ENCODE peak calls at places on chromosomes 3 and 15, in ten cellular contexts. One of them, this sample, is unnamed.

GRCh38 chr15:66765478-66766281 is 63.6 kb downstream of the SMAD6 start:
- DNase-seq in GF-D8: peak; percentile 38
- DNase-seq in HEK293T: no peak
- DNase-seq in NCI-H460: no peak
- DNase-seq in HuH-7.5: peak; percentile 64
- DNase-seq in dorsolateral prefrontal cortex: no peak
- DNase-seq in activated CD8-positive, alpha-beta memory T cell treated with anti-CD3 and anti-CD28 coated beads for 24 hours: no peak
- DNase-seq in effector memory CD4-positive, alpha-beta T cell: no peak
- DNase-seq in neural crest cell: no peak
- DNase-seq in OCI-LY7: no peak
- DNase-seq in this sample: no peak

GRCh38 chr15:60469893-60470641 is 8.9 kb downstream of the ICE2 start:
- DNase-seq in GF-D8: no peak
- DNase-seq in HEK293T: no peak
- DNase-seq in NCI-H460: no peak
- DNase-seq in HuH-7.5: no peak
- DNase-seq in dorsolateral prefrontal cortex: no peak
- DNase-seq in activated CD8-positive, alpha-beta memory T cell treated with anti-CD3 and anti-CD28 coated beads for 24 hours: no peak
- DNase-seq in effector memory CD4-positive, alpha-beta T cell: no peak
- DNase-seq in neural crest cell: no peak
- DNase-seq in OCI-LY7: no peak
- DNase-seq in this sample: no peak

GRCh38 chr3:104523136-104523535 is 843.6 kb upstream of the ALCAM start:
- DNase-seq in GF-D8: no peak
- DNase-seq in HEK293T: no peak
- DNase-seq in NCI-H460: no peak
- DNase-seq in HuH-7.5: no peak
- DNase-seq in dorsolateral prefrontal cortex: no peak
- DNase-seq in activated CD8-positive, alpha-beta memory T cell treated with anti-CD3 and anti-CD28 coated beads for 24 hours: no peak
- DNase-seq in effector memory CD4-positive, alpha-beta T cell: no peak
- DNase-seq in neural crest cell: no peak
- DNase-seq in OCI-LY7: peak; percentile 48
- DNase-seq in this sample: no peak

GRCh38 chr15:42042602-42043400 is 22.0 kb upstream of the PLA2G4E start:
- DNase-seq in GF-D8: no peak
- DNase-seq in HEK293T: no peak
- DNase-seq in NCI-H460: no peak
- DNase-seq in HuH-7.5: no peak
- DNase-seq in dorsolateral prefrontal cortex: no peak
- DNase-seq in activated CD8-positive, alpha-beta memory T cell treated with anti-CD3 and anti-CD28 coated beads for 24 hours: no peak
- DNase-seq in effector memory CD4-positive, alpha-beta T cell: no peak
- DNase-seq in neural crest cell: no peak
- DNase-seq in OCI-LY7: no peak
- DNase-seq in this sample: no peak

GRCh38 chr3:43522702-43523362 is 99.0 kb downstream of the ANO10 start:
- DNase-seq in GF-D8: no peak
- DNase-seq in HEK293T: no peak
- DNase-seq in NCI-H460: no peak
- DNase-seq in HuH-7.5: no peak
- DNase-seq in dorsolateral prefrontal cortex: no peak
- DNase-seq in activated CD8-positive, alpha-beta memory T cell treated with anti-CD3 and anti-CD28 coated beads for 24 hours: no peak
- DNase-seq in effector memory CD4-positive, alpha-beta T cell: no peak
- DNase-seq in neural crest cell: no peak
- DNase-seq in OCI-LY7: no peak
- DNase-seq in this sample: no peak

GRCh38 chr3:195154793-195155535 is 116.0 kb downstream of the XXYLT1 start:
- DNase-seq in GF-D8: peak; percentile 99
- DNase-seq in HEK293T: peak; percentile 9
- DNase-seq in NCI-H460: no peak
- DNase-seq in HuH-7.5: no peak
- DNase-seq in dorsolateral prefrontal cortex: peak; percentile 75
- DNase-seq in activated CD8-positive, alpha-beta memory T cell treated with anti-CD3 and anti-CD28 coated beads for 24 hours: no peak
- DNase-seq in effector memory CD4-positive, alpha-beta T cell: no peak
- DNase-seq in neural crest cell: no peak
- DNase-seq in OCI-LY7: peak; percentile 73
- DNase-seq in this sample: no peak

GRCh38 chr15:58066042-58066867 is 744 bp upstream of the ALDH1A2 start:
- DNase-seq in GF-D8: no peak
- DNase-seq in HEK293T: peak; percentile 50
- DNase-seq in NCI-H460: no peak
- DNase-seq in HuH-7.5: peak; percentile 72
- DNase-seq in dorsolateral prefrontal cortex: no peak
- DNase-seq in activated CD8-positive, alpha-beta memory T cell treated with anti-CD3 and anti-CD28 coated beads for 24 hours: peak; percentile 82
- DNase-seq in effector memory CD4-positive, alpha-beta T cell: no peak
- DNase-seq in neural crest cell: peak; percentile 69
- DNase-seq in OCI-LY7: peak; percentile 9
- DNase-seq in this sample: no peak

GRCh38 chr3:134237454-134238145 is 13.1 kb downstream of the RYK start:
- DNase-seq in GF-D8: no peak
- DNase-seq in HEK293T: no peak
- DNase-seq in NCI-H460: no peak
- DNase-seq in HuH-7.5: no peak
- DNase-seq in dorsolateral prefrontal cortex: no peak
- DNase-seq in activated CD8-positive, alpha-beta memory T cell treated with anti-CD3 and anti-CD28 coated beads for 24 hours: no peak
- DNase-seq in effector memory CD4-positive, alpha-beta T cell: no peak
- DNase-seq in neural crest cell: no peak
- DNase-seq in OCI-LY7: no peak
- DNase-seq in this sample: no peak

GRCh38 chr3:67564973-67565372 is 89.4 kb downstream of the SUCLG2 start:
- DNase-seq in GF-D8: no peak
- DNase-seq in HEK293T: no peak
- DNase-seq in NCI-H460: no peak
- DNase-seq in HuH-7.5: no peak
- DNase-seq in dorsolateral prefrontal cortex: no peak
- DNase-seq in activated CD8-positive, alpha-beta memory T cell treated with anti-CD3 and anti-CD28 coated beads for 24 hours: no peak
- DNase-seq in effector memory CD4-positive, alpha-beta T cell: no peak
- DNase-seq in neural crest cell: no peak
- DNase-seq in OCI-LY7: no peak
- DNase-seq in this sample: no peak

GRCh38 chr15:68096099-68096498 is 42.0 kb downstream of the PIAS1 start:
- DNase-seq in GF-D8: no peak
- DNase-seq in HEK293T: no peak
- DNase-seq in NCI-H460: no peak
- DNase-seq in HuH-7.5: no peak
- DNase-seq in dorsolateral prefrontal cortex: no peak
- DNase-seq in activated CD8-positive, alpha-beta memory T cell treated with anti-CD3 and anti-CD28 coated beads for 24 hours: no peak
- DNase-seq in effector memory CD4-positive, alpha-beta T cell: no peak
- DNase-seq in neural crest cell: no peak
- DNase-seq in OCI-LY7: no peak
- DNase-seq in this sample: no peak

GRCh38 chr3:101077361-101078011 is 84.3 kb upstream of the ABI3BP start:
- DNase-seq in GF-D8: no peak
- DNase-seq in HEK293T: no peak
- DNase-seq in NCI-H460: peak; percentile 5
- DNase-seq in HuH-7.5: no peak
- DNase-seq in dorsolateral prefrontal cortex: no peak
- DNase-seq in activated CD8-positive, alpha-beta memory T cell treated with anti-CD3 and anti-CD28 coated beads for 24 hours: no peak
- DNase-seq in effector memory CD4-positive, alpha-beta T cell: no peak
- DNase-seq in neural crest cell: no peak
- DNase-seq in OCI-LY7: no peak
- DNase-seq in this sample: no peak

GRCh38 chr15:98666441-98666840 is 18.1 kb downstream of the IGF1R start:
- DNase-seq in GF-D8: no peak
- DNase-seq in HEK293T: no peak
- DNase-seq in NCI-H460: no peak
- DNase-seq in HuH-7.5: no peak
- DNase-seq in dorsolateral prefrontal cortex: no peak
- DNase-seq in activated CD8-positive, alpha-beta memory T cell treated with anti-CD3 and anti-CD28 coated beads for 24 hours: no peak
- DNase-seq in effector memory CD4-positive, alpha-beta T cell: no peak
- DNase-seq in neural crest cell: no peak
- DNase-seq in OCI-LY7: no peak
- DNase-seq in this sample: no peak

GRCh38 chr3:58260733-58261132 is 23.1 kb downstream of the ABHD6 start:
- DNase-seq in GF-D8: no peak
- DNase-seq in HEK293T: no peak
- DNase-seq in NCI-H460: no peak
- DNase-seq in HuH-7.5: no peak
- DNase-seq in dorsolateral prefrontal cortex: peak; percentile 50
- DNase-seq in activated CD8-positive, alpha-beta memory T cell treated with anti-CD3 and anti-CD28 coated beads for 24 hours: no peak
- DNase-seq in effector memory CD4-positive, alpha-beta T cell: no peak
- DNase-seq in neural crest cell: no peak
- DNase-seq in OCI-LY7: no peak
- DNase-seq in this sample: no peak

GRCh38 chr3:187967097-187967496 is 186.9 kb upstream of the LPP start:
- DNase-seq in GF-D8: no peak
- DNase-seq in HEK293T: no peak
- DNase-seq in NCI-H460: no peak
- DNase-seq in HuH-7.5: no peak
- DNase-seq in dorsolateral prefrontal cortex: no peak
- DNase-seq in activated CD8-positive, alpha-beta memory T cell treated with anti-CD3 and anti-CD28 coated beads for 24 hours: no peak
- DNase-seq in effector memory CD4-positive, alpha-beta T cell: no peak
- DNase-seq in neural crest cell: no peak
- DNase-seq in OCI-LY7: peak; percentile 78
- DNase-seq in this sample: no peak

GRCh38 chr3:145124886-145125285 is 1036.1 kb downstream of the PLOD2 start:
- DNase-seq in GF-D8: no peak
- DNase-seq in HEK293T: no peak
- DNase-seq in NCI-H460: no peak
- DNase-seq in HuH-7.5: no peak
- DNase-seq in dorsolateral prefrontal cortex: no peak
- DNase-seq in activated CD8-positive, alpha-beta memory T cell treated with anti-CD3 and anti-CD28 coated beads for 24 hours: no peak
- DNase-seq in effector memory CD4-positive, alpha-beta T cell: no peak
- DNase-seq in neural crest cell: no peak
- DNase-seq in OCI-LY7: no peak
- DNase-seq in this sample: no peak

GRCh38 chr3:23685484-23686258 is 120.1 kb upstream of the UBE2E1 start:
- DNase-seq in GF-D8: no peak
- DNase-seq in HEK293T: peak; percentile 53
- DNase-seq in NCI-H460: peak; percentile 94
- DNase-seq in HuH-7.5: no peak
- DNase-seq in dorsolateral prefrontal cortex: peak; percentile 80
- DNase-seq in activated CD8-positive, alpha-beta memory T cell treated with anti-CD3 and anti-CD28 coated beads for 24 hours: no peak
- DNase-seq in effector memory CD4-positive, alpha-beta T cell: no peak
- DNase-seq in neural crest cell: no peak
- DNase-seq in OCI-LY7: no peak
- DNase-seq in this sample: no peak

GRCh38 chr3:102156426-102156825 is 278.4 kb upstream of the ZPLD1 start:
- DNase-seq in GF-D8: no peak
- DNase-seq in HEK293T: no peak
- DNase-seq in NCI-H460: no peak
- DNase-seq in HuH-7.5: no peak
- DNase-seq in dorsolateral prefrontal cortex: no peak
- DNase-seq in activated CD8-positive, alpha-beta memory T cell treated with anti-CD3 and anti-CD28 coated beads for 24 hours: no peak
- DNase-seq in effector memory CD4-positive, alpha-beta T cell: no peak
- DNase-seq in neural crest cell: no peak
- DNase-seq in OCI-LY7: no peak
- DNase-seq in this sample: no peak

GRCh38 chr15:67063689-67064606 is 1.5 kb upstream of the SMAD3 start:
- DNase-seq in GF-D8: no peak
- DNase-seq in HEK293T: peak; percentile 69
- DNase-seq in NCI-H460: no peak
- DNase-seq in HuH-7.5: peak; percentile 96
- DNase-seq in dorsolateral prefrontal cortex: no peak
- DNase-seq in activated CD8-positive, alpha-beta memory T cell treated with anti-CD3 and anti-CD28 coated beads for 24 hours: no peak
- DNase-seq in effector memory CD4-positive, alpha-beta T cell: no peak
- DNase-seq in neural crest cell: peak; percentile 22
- DNase-seq in OCI-LY7: no peak
- DNase-seq in this sample: no peak

GRCh38 chr3:13644341-13645082 is 95.6 kb downstream of the FBLN2 start:
- DNase-seq in GF-D8: no peak
- DNase-seq in HEK293T: no peak
- DNase-seq in NCI-H460: no peak
- DNase-seq in HuH-7.5: no peak
- DNase-seq in dorsolateral prefrontal cortex: no peak
- DNase-seq in activated CD8-positive, alpha-beta memory T cell treated with anti-CD3 and anti-CD28 coated beads for 24 hours: no peak
- DNase-seq in effector memory CD4-positive, alpha-beta T cell: no peak
- DNase-seq in neural crest cell: no peak
- DNase-seq in OCI-LY7: no peak
- DNase-seq in this sample: no peak

GRCh38 chr15:25989327-25989726 is 126.2 kb upstream of the ATP10A start:
- DNase-seq in GF-D8: no peak
- DNase-seq in HEK293T: no peak
- DNase-seq in NCI-H460: no peak
- DNase-seq in HuH-7.5: no peak
- DNase-seq in dorsolateral prefrontal cortex: no peak
- DNase-seq in activated CD8-positive, alpha-beta memory T cell treated with anti-CD3 and anti-CD28 coated beads for 24 hours: no peak
- DNase-seq in effector memory CD4-positive, alpha-beta T cell: no peak
- DNase-seq in neural crest cell: no peak
- DNase-seq in OCI-LY7: no peak
- DNase-seq in this sample: no peak

GRCh38 chr3:186551387-186551786 is 7.2 kb upstream of the CRYGS start:
- DNase-seq in GF-D8: no peak
- DNase-seq in HEK293T: no peak
- DNase-seq in NCI-H460: no peak
- DNase-seq in HuH-7.5: no peak
- DNase-seq in dorsolateral prefrontal cortex: no peak
- DNase-seq in activated CD8-positive, alpha-beta memory T cell treated with anti-CD3 and anti-CD28 coated beads for 24 hours: no peak
- DNase-seq in effector memory CD4-positive, alpha-beta T cell: no peak
- DNase-seq in neural crest cell: no peak
- DNase-seq in OCI-LY7: no peak
- DNase-seq in this sample: no peak

GRCh38 chr3:161355508-161355907 is 15.8 kb downstream of the SPTSSB start:
- DNase-seq in GF-D8: no peak
- DNase-seq in HEK293T: no peak
- DNase-seq in NCI-H460: no peak
- DNase-seq in HuH-7.5: no peak
- DNase-seq in dorsolateral prefrontal cortex: no peak
- DNase-seq in activated CD8-positive, alpha-beta memory T cell treated with anti-CD3 and anti-CD28 coated beads for 24 hours: no peak
- DNase-seq in effector memory CD4-positive, alpha-beta T cell: no peak
- DNase-seq in neural crest cell: no peak
- DNase-seq in OCI-LY7: no peak
- DNase-seq in this sample: no peak

GRCh38 chr15:60155661-60156060 is 151.6 kb downstream of the FOXB1 start:
- DNase-seq in GF-D8: no peak
- DNase-seq in HEK293T: no peak
- DNase-seq in NCI-H460: no peak
- DNase-seq in HuH-7.5: no peak
- DNase-seq in dorsolateral prefrontal cortex: no peak
- DNase-seq in activated CD8-positive, alpha-beta memory T cell treated with anti-CD3 and anti-CD28 coated beads for 24 hours: no peak
- DNase-seq in effector memory CD4-positive, alpha-beta T cell: no peak
- DNase-seq in neural crest cell: no peak
- DNase-seq in OCI-LY7: no peak
- DNase-seq in this sample: no peak

GRCh38 chr15:51888593-51889195 is 59.2 kb downstream of the TMOD3 start:
- DNase-seq in GF-D8: no peak
- DNase-seq in HEK293T: peak; percentile 25
- DNase-seq in NCI-H460: peak; percentile 25
- DNase-seq in HuH-7.5: peak; percentile 33
- DNase-seq in dorsolateral prefrontal cortex: no peak
- DNase-seq in activated CD8-positive, alpha-beta memory T cell treated with anti-CD3 and anti-CD28 coated beads for 24 hours: no peak
- DNase-seq in effector memory CD4-positive, alpha-beta T cell: no peak
- DNase-seq in neural crest cell: no peak
- DNase-seq in OCI-LY7: peak; percentile 41
- DNase-seq in this sample: peak; percentile 20

GRCh38 chr15:56957812-56958406 is 39.5 kb downstream of the TCF12 start:
- DNase-seq in GF-D8: no peak
- DNase-seq in HEK293T: no peak
- DNase-seq in NCI-H460: no peak
- DNase-seq in HuH-7.5: no peak
- DNase-seq in dorsolateral prefrontal cortex: no peak
- DNase-seq in activated CD8-positive, alpha-beta memory T cell treated with anti-CD3 and anti-CD28 coated beads for 24 hours: no peak
- DNase-seq in effector memory CD4-positive, alpha-beta T cell: no peak
- DNase-seq in neural crest cell: no peak
- DNase-seq in OCI-LY7: no peak
- DNase-seq in this sample: no peak

GRCh38 chr3:149581248-149581647 is 76.6 kb downstream of the WWTR1 start:
- DNase-seq in GF-D8: no peak
- DNase-seq in HEK293T: no peak
- DNase-seq in NCI-H460: no peak
- DNase-seq in HuH-7.5: no peak
- DNase-seq in dorsolateral prefrontal cortex: no peak
- DNase-seq in activated CD8-positive, alpha-beta memory T cell treated with anti-CD3 and anti-CD28 coated beads for 24 hours: no peak
- DNase-seq in effector memory CD4-positive, alpha-beta T cell: no peak
- DNase-seq in neural crest cell: no peak
- DNase-seq in OCI-LY7: no peak
- DNase-seq in this sample: no peak

GRCh38 chr3:13335062-13335461 is 85.1 kb downstream of the NUP210 start:
- DNase-seq in GF-D8: no peak
- DNase-seq in HEK293T: no peak
- DNase-seq in NCI-H460: no peak
- DNase-seq in HuH-7.5: no peak
- DNase-seq in dorsolateral prefrontal cortex: no peak
- DNase-seq in activated CD8-positive, alpha-beta memory T cell treated with anti-CD3 and anti-CD28 coated beads for 24 hours: no peak
- DNase-seq in effector memory CD4-positive, alpha-beta T cell: no peak
- DNase-seq in neural crest cell: no peak
- DNase-seq in OCI-LY7: no peak
- DNase-seq in this sample: no peak

GRCh38 chr3:99319961-99320360 is 318.4 kb upstream of the COL8A1 start:
- DNase-seq in GF-D8: no peak
- DNase-seq in HEK293T: no peak
- DNase-seq in NCI-H460: peak; percentile 69
- DNase-seq in HuH-7.5: no peak
- DNase-seq in dorsolateral prefrontal cortex: no peak
- DNase-seq in activated CD8-positive, alpha-beta memory T cell treated with anti-CD3 and anti-CD28 coated beads for 24 hours: no peak
- DNase-seq in effector memory CD4-positive, alpha-beta T cell: no peak
- DNase-seq in neural crest cell: no peak
- DNase-seq in OCI-LY7: no peak
- DNase-seq in this sample: no peak

This sample was measured in CD4-positive, alpha-beta memory T cell.